ENCODE peak calls at places on chromosomes 4 and X, in six cellular contexts. One of them, this sample, is unnamed.

GRCh38 chr4:25702848-25703247 is 47.2 kb downstream of the SLC34A2 start:
- DNase-seq in upper lobe of left lung: no peak
- DNase-seq in NCI-H1436: peak
- DNase-seq in renal cortical epithelial cell: peak
- DNase-seq in stimulated activated CD8-positive, alpha-beta memory T cell treated with anti-CD3 and anti-CD28 coated beads, Interleukin-12 subunit alpha, Interleukin-12 subunit beta, amount 100 ng/mL, for 1 hour: no peak
- DNase-seq in T-helper 2 cell: no peak
- DNase-seq in this sample: no peak

GRCh38 chr4:37793562-37793961 is 32.9 kb upstream of the PGM2 start:
- DNase-seq in upper lobe of left lung: peak
- DNase-seq in NCI-H1436: no peak
- DNase-seq in renal cortical epithelial cell: no peak
- DNase-seq in stimulated activated CD8-positive, alpha-beta memory T cell treated with anti-CD3 and anti-CD28 coated beads, Interleukin-12 subunit alpha, Interleukin-12 subunit beta, amount 100 ng/mL, for 1 hour: no peak
- DNase-seq in T-helper 2 cell: no peak
- DNase-seq in this sample: no peak

GRCh38 chr4:8394125-8394524 is 46.4 kb downstream of the ACOX3 start:
- DNase-seq in upper lobe of left lung: no peak
- DNase-seq in NCI-H1436: no peak
- DNase-seq in renal cortical epithelial cell: peak
- DNase-seq in stimulated activated CD8-positive, alpha-beta memory T cell treated with anti-CD3 and anti-CD28 coated beads, Interleukin-12 subunit alpha, Interleukin-12 subunit beta, amount 100 ng/mL, for 1 hour: no peak
- DNase-seq in T-helper 2 cell: no peak
- DNase-seq in this sample: no peak

GRCh38 chr4:185711764-185712163 is 100.2 kb downstream of the SORBS2 start:
- DNase-seq in upper lobe of left lung: no peak
- DNase-seq in NCI-H1436: no peak
- DNase-seq in renal cortical epithelial cell: no peak
- DNase-seq in stimulated activated CD8-positive, alpha-beta memory T cell treated with anti-CD3 and anti-CD28 coated beads, Interleukin-12 subunit alpha, Interleukin-12 subunit beta, amount 100 ng/mL, for 1 hour: no peak
- DNase-seq in T-helper 2 cell: no peak
- DNase-seq in this sample: no peak

GRCh38 chr4:86367577-86367976 is 7.7 kb upstream of the MAPK10 start:
- DNase-seq in upper lobe of left lung: no peak
- DNase-seq in NCI-H1436: no peak
- DNase-seq in renal cortical epithelial cell: no peak
- DNase-seq in stimulated activated CD8-positive, alpha-beta memory T cell treated with anti-CD3 and anti-CD28 coated beads, Interleukin-12 subunit alpha, Interleukin-12 subunit beta, amount 100 ng/mL, for 1 hour: no peak
- DNase-seq in T-helper 2 cell: no peak
- DNase-seq in this sample: no peak

GRCh38 chr4:141913928-141914327 is 277.5 kb downstream of the IL15 start:
- DNase-seq in upper lobe of left lung: no peak
- DNase-seq in NCI-H1436: no peak
- DNase-seq in renal cortical epithelial cell: peak
- DNase-seq in stimulated activated CD8-positive, alpha-beta memory T cell treated with anti-CD3 and anti-CD28 coated beads, Interleukin-12 subunit alpha, Interleukin-12 subunit beta, amount 100 ng/mL, for 1 hour: no peak
- DNase-seq in T-helper 2 cell: no peak
- DNase-seq in this sample: no peak

GRCh38 chrX:99705696-99706095 is 704.4 kb downstream of the PCDH19 start:
- DNase-seq in upper lobe of left lung: no peak
- DNase-seq in NCI-H1436: no peak
- DNase-seq in renal cortical epithelial cell: no peak
- DNase-seq in stimulated activated CD8-positive, alpha-beta memory T cell treated with anti-CD3 and anti-CD28 coated beads, Interleukin-12 subunit alpha, Interleukin-12 subunit beta, amount 100 ng/mL, for 1 hour: no peak
- DNase-seq in T-helper 2 cell: no peak
- DNase-seq in this sample: no peak

GRCh38 chr4:139522457-139522856 is 33.6 kb downstream of the SETD7 start:
- DNase-seq in upper lobe of left lung: no peak
- DNase-seq in NCI-H1436: no peak
- DNase-seq in renal cortical epithelial cell: no peak
- DNase-seq in stimulated activated CD8-positive, alpha-beta memory T cell treated with anti-CD3 and anti-CD28 coated beads, Interleukin-12 subunit alpha, Interleukin-12 subunit beta, amount 100 ng/mL, for 1 hour: no peak
- DNase-seq in T-helper 2 cell: no peak
- DNase-seq in this sample: no peak

GRCh38 chr4:3228881-3229280 is 20.1 kb upstream of the MSANTD1 start:
- DNase-seq in upper lobe of left lung: no peak
- DNase-seq in NCI-H1436: no peak
- DNase-seq in renal cortical epithelial cell: no peak
- DNase-seq in stimulated activated CD8-positive, alpha-beta memory T cell treated with anti-CD3 and anti-CD28 coated beads, Interleukin-12 subunit alpha, Interleukin-12 subunit beta, amount 100 ng/mL, for 1 hour: no peak
- DNase-seq in T-helper 2 cell: no peak
- DNase-seq in this sample: no peak

GRCh38 chrX:40806511-40807220 is 71.3 kb upstream of the MED14 start:
- DNase-seq in upper lobe of left lung: no peak
- DNase-seq in NCI-H1436: no peak
- DNase-seq in renal cortical epithelial cell: peak
- DNase-seq in stimulated activated CD8-positive, alpha-beta memory T cell treated with anti-CD3 and anti-CD28 coated beads, Interleukin-12 subunit alpha, Interleukin-12 subunit beta, amount 100 ng/mL, for 1 hour: no peak
- DNase-seq in T-helper 2 cell: no peak
- DNase-seq in this sample: no peak

GRCh38 chrX:26557691-26558321 is 341.8 kb downstream of the MAGEB5 start:
- DNase-seq in upper lobe of left lung: no peak
- DNase-seq in NCI-H1436: no peak
- DNase-seq in renal cortical epithelial cell: no peak
- DNase-seq in stimulated activated CD8-positive, alpha-beta memory T cell treated with anti-CD3 and anti-CD28 coated beads, Interleukin-12 subunit alpha, Interleukin-12 subunit beta, amount 100 ng/mL, for 1 hour: no peak
- DNase-seq in T-helper 2 cell: no peak
- DNase-seq in this sample: no peak

GRCh38 chr4:152729466-152729865 is 49.7 kb upstream of the TMEM154 start:
- DNase-seq in upper lobe of left lung: no peak
- DNase-seq in NCI-H1436: no peak
- DNase-seq in renal cortical epithelial cell: peak
- DNase-seq in stimulated activated CD8-positive, alpha-beta memory T cell treated with anti-CD3 and anti-CD28 coated beads, Interleukin-12 subunit alpha, Interleukin-12 subunit beta, amount 100 ng/mL, for 1 hour: no peak
- DNase-seq in T-helper 2 cell: no peak
- DNase-seq in this sample: no peak

GRCh38 chrX:41542151-41542935 is 95.2 kb downstream of the NYX start:
- DNase-seq in upper lobe of left lung: no peak
- DNase-seq in NCI-H1436: no peak
- DNase-seq in renal cortical epithelial cell: no peak
- DNase-seq in stimulated activated CD8-positive, alpha-beta memory T cell treated with anti-CD3 and anti-CD28 coated beads, Interleukin-12 subunit alpha, Interleukin-12 subunit beta, amount 100 ng/mL, for 1 hour: no peak
- DNase-seq in T-helper 2 cell: no peak
- DNase-seq in this sample: no peak

GRCh38 chrX:153685179-153685536 is 2.6 kb upstream of the SLC6A8 start:
- DNase-seq in upper lobe of left lung: no peak
- DNase-seq in NCI-H1436: no peak
- DNase-seq in renal cortical epithelial cell: no peak
- DNase-seq in stimulated activated CD8-positive, alpha-beta memory T cell treated with anti-CD3 and anti-CD28 coated beads, Interleukin-12 subunit alpha, Interleukin-12 subunit beta, amount 100 ng/mL, for 1 hour: no peak
- DNase-seq in T-helper 2 cell: no peak
- DNase-seq in this sample: no peak

GRCh38 chr4:39037491-39037825 is 5.2 kb upstream of the TMEM156 start:
- DNase-seq in upper lobe of left lung: no peak
- DNase-seq in NCI-H1436: no peak
- DNase-seq in renal cortical epithelial cell: peak
- DNase-seq in stimulated activated CD8-positive, alpha-beta memory T cell treated with anti-CD3 and anti-CD28 coated beads, Interleukin-12 subunit alpha, Interleukin-12 subunit beta, amount 100 ng/mL, for 1 hour: no peak
- DNase-seq in T-helper 2 cell: no peak
- DNase-seq in this sample: no peak

GRCh38 chr4:29948451-29948850 is 771.7 kb upstream of the PCDH7 start:
- DNase-seq in upper lobe of left lung: no peak
- DNase-seq in NCI-H1436: no peak
- DNase-seq in renal cortical epithelial cell: no peak
- DNase-seq in stimulated activated CD8-positive, alpha-beta memory T cell treated with anti-CD3 and anti-CD28 coated beads, Interleukin-12 subunit alpha, Interleukin-12 subunit beta, amount 100 ng/mL, for 1 hour: no peak
- DNase-seq in T-helper 2 cell: no peak
- DNase-seq in this sample: no peak

GRCh38 chrX:33307954-33308353 is 96.6 kb upstream of the DMD start:
- DNase-seq in upper lobe of left lung: no peak
- DNase-seq in NCI-H1436: no peak
- DNase-seq in renal cortical epithelial cell: no peak
- DNase-seq in stimulated activated CD8-positive, alpha-beta memory T cell treated with anti-CD3 and anti-CD28 coated beads, Interleukin-12 subunit alpha, Interleukin-12 subunit beta, amount 100 ng/mL, for 1 hour: no peak
- DNase-seq in T-helper 2 cell: no peak
- DNase-seq in this sample: no peak

GRCh38 chr4:28469886-28470285 is 1609.2 kb downstream of the STIM2 start:
- DNase-seq in upper lobe of left lung: no peak
- DNase-seq in NCI-H1436: no peak
- DNase-seq in renal cortical epithelial cell: no peak
- DNase-seq in stimulated activated CD8-positive, alpha-beta memory T cell treated with anti-CD3 and anti-CD28 coated beads, Interleukin-12 subunit alpha, Interleukin-12 subunit beta, amount 100 ng/mL, for 1 hour: no peak
- DNase-seq in T-helper 2 cell: no peak
- DNase-seq in this sample: no peak

GRCh38 chr4:165700855-165701254 is 172.2 kb upstream of the TLL1 start:
- DNase-seq in upper lobe of left lung: no peak
- DNase-seq in NCI-H1436: no peak
- DNase-seq in renal cortical epithelial cell: no peak
- DNase-seq in stimulated activated CD8-positive, alpha-beta memory T cell treated with anti-CD3 and anti-CD28 coated beads, Interleukin-12 subunit alpha, Interleukin-12 subunit beta, amount 100 ng/mL, for 1 hour: no peak
- DNase-seq in T-helper 2 cell: no peak
- DNase-seq in this sample: no peak

GRCh38 chrX:132737743-132738142 is 220.7 kb downstream of the HS6ST2 start:
- DNase-seq in upper lobe of left lung: peak
- DNase-seq in NCI-H1436: no peak
- DNase-seq in renal cortical epithelial cell: peak
- DNase-seq in stimulated activated CD8-positive, alpha-beta memory T cell treated with anti-CD3 and anti-CD28 coated beads, Interleukin-12 subunit alpha, Interleukin-12 subunit beta, amount 100 ng/mL, for 1 hour: no peak
- DNase-seq in T-helper 2 cell: no peak
- DNase-seq in this sample: no peak

GRCh38 chr4:186581421-186581820 is 26.1 kb upstream of the MTNR1A start:
- DNase-seq in upper lobe of left lung: no peak
- DNase-seq in NCI-H1436: no peak
- DNase-seq in renal cortical epithelial cell: no peak
- DNase-seq in stimulated activated CD8-positive, alpha-beta memory T cell treated with anti-CD3 and anti-CD28 coated beads, Interleukin-12 subunit alpha, Interleukin-12 subunit beta, amount 100 ng/mL, for 1 hour: no peak
- DNase-seq in T-helper 2 cell: no peak
- DNase-seq in this sample: no peak

GRCh38 chrX:105972690-105973386 is 65.7 kb downstream of the SERPINA7 start:
- DNase-seq in upper lobe of left lung: no peak
- DNase-seq in NCI-H1436: no peak
- DNase-seq in renal cortical epithelial cell: peak
- DNase-seq in stimulated activated CD8-positive, alpha-beta memory T cell treated with anti-CD3 and anti-CD28 coated beads, Interleukin-12 subunit alpha, Interleukin-12 subunit beta, amount 100 ng/mL, for 1 hour: no peak
- DNase-seq in T-helper 2 cell: no peak
- DNase-seq in this sample: no peak

GRCh38 chrX:30733852-30734660 is 80.8 kb downstream of the GK start:
- DNase-seq in upper lobe of left lung: no peak
- DNase-seq in NCI-H1436: no peak
- DNase-seq in renal cortical epithelial cell: no peak
- DNase-seq in stimulated activated CD8-positive, alpha-beta memory T cell treated with anti-CD3 and anti-CD28 coated beads, Interleukin-12 subunit alpha, Interleukin-12 subunit beta, amount 100 ng/mL, for 1 hour: no peak
- DNase-seq in T-helper 2 cell: no peak
- DNase-seq in this sample: no peak

GRCh38 chr4:154124539-154125255 is 335.8 kb upstream of the SFRP2 start:
- DNase-seq in upper lobe of left lung: no peak
- DNase-seq in NCI-H1436: no peak
- DNase-seq in renal cortical epithelial cell: peak
- DNase-seq in stimulated activated CD8-positive, alpha-beta memory T cell treated with anti-CD3 and anti-CD28 coated beads, Interleukin-12 subunit alpha, Interleukin-12 subunit beta, amount 100 ng/mL, for 1 hour: no peak
- DNase-seq in T-helper 2 cell: no peak
- DNase-seq in this sample: no peak

GRCh38 chr4:36326610-36327009 is 45.2 kb downstream of the DTHD1 start:
- DNase-seq in upper lobe of left lung: no peak
- DNase-seq in NCI-H1436: no peak
- DNase-seq in renal cortical epithelial cell: peak
- DNase-seq in stimulated activated CD8-positive, alpha-beta memory T cell treated with anti-CD3 and anti-CD28 coated beads, Interleukin-12 subunit alpha, Interleukin-12 subunit beta, amount 100 ng/mL, for 1 hour: no peak
- DNase-seq in T-helper 2 cell: no peak
- DNase-seq in this sample: no peak

GRCh38 chr4:88003261-88003660 is 4.2 kb upstream of the PKD2 start:
- DNase-seq in upper lobe of left lung: no peak
- DNase-seq in NCI-H1436: no peak
- DNase-seq in renal cortical epithelial cell: peak
- DNase-seq in stimulated activated CD8-positive, alpha-beta memory T cell treated with anti-CD3 and anti-CD28 coated beads, Interleukin-12 subunit alpha, Interleukin-12 subunit beta, amount 100 ng/mL, for 1 hour: no peak
- DNase-seq in T-helper 2 cell: no peak
- DNase-seq in this sample: no peak

This sample was measured in NCI-H1105.